ENCODE peak calls at places on chromosomes 16 and 17, in four cellular contexts. Y is T-helper 2 cell; X is HCEC 1CT; G is stimulated activated CD8-positive, alpha-beta memory T cell treated with anti-CD3 and anti-CD28 coated beads, Interleukin-12 subunit alpha, Interleukin-12 subunit beta, amount 100 ng/mL, for 4 hours. W is an unnamed sample.

GRCh38 chr17:59493867-59494266 is 71.5 kb upstream of the DHX40 start:
- DNase-seq in X (no peak), Y (no peak), G (no peak), W (no peak)

GRCh38 chr17:71899317-71899716 is 221.5 kb upstream of the SOX9 start:
- DNase-seq in Y (no peak), X (peak), G (no peak), W (peak)

GRCh38 chr17:79747508-79748295 is 17.0 kb downstream of the ENPP7 start:
- DNase-seq in Y (no peak), G (no peak), X (no peak), W (no peak)

GRCh38 chr17:13031718-13032350 is 14.0 kb upstream of the ELAC2 start:
- DNase-seq in G (no peak), Y (peak), X (peak), W (peak)

GRCh38 chr17:5097101-5097834 is 14.4 kb downstream of the ZNF232 start:
- DNase-seq in X (no peak), G (peak), Y (peak), W (no peak)

GRCh38 chr16:30697264-30698138 is 1.5 kb upstream of the SRCAP start:
- DNase-seq in Y (no peak), G (no peak), X (peak), W (peak)

GRCh38 chr17:28737770-28738679 is 5.8 kb upstream of the TRAF4 start:
- DNase-seq in X (no peak), G (no peak), Y (no peak), W (no peak)

GRCh38 chr17:10844667-10845387 is 6.9 kb upstream of the PIRT start:
- DNase-seq in G (peak), Y (peak), X (peak), W (peak)

GRCh38 chr17:34118564-34118963 is 136.5 kb upstream of the CCL2 start:
- DNase-seq in G (no peak), X (no peak), Y (no peak), W (no peak)

GRCh38 chr16:86994215-86994614 is 323.0 kb downstream of the C16orf95 start:
- DNase-seq in Y (no peak), G (no peak), X (no peak), W (no peak)

GRCh38 chr17:72666519-72666874 is 426.0 kb downstream of the SLC39A11 start:
- DNase-seq in Y (no peak), G (no peak), X (no peak), W (no peak)